ENCODE peak calls at places on chromosomes 1 and 21, in seven cellular contexts. J is fibroblast of lung; K is AG09309; O is cardiac fibroblast; A is GM23248; N is naive thymus-derived CD4-positive, alpha-beta T cell; H is AG08396. C is an unnamed sample.

GRCh38 chr1:156152628-156153027 is 757 bp upstream of the SEMA4A start:
- DNase-seq in J (no peak), K (no peak), O (no peak), A (no peak), N (no peak), H (no peak), C (no peak)

GRCh38 chr1:76170114-76170513 is 95.6 kb downstream of the ST6GALNAC3 start:
- DNase-seq in J (no peak), K (no peak), O (no peak), A (no peak), N (no peak), H (no peak), C (no peak)

GRCh38 chr21:18608226-18608625 is 204.6 kb upstream of the TMPRSS15 start:
- DNase-seq in J (no peak), K (no peak), O (no peak), A (no peak), N (no peak), H (no peak), C (no peak)

GRCh38 chr1:93846151-93846928 is 32.7 kb downstream of the DNTTIP2 start:
- DNase-seq in J (peak), K (no peak), O (peak), A (peak), N (peak), H (peak), C (peak)

GRCh38 chr1:241591317-241591716 is 48.9 kb downstream of the CHML start:
- DNase-seq in J (peak), K (peak), O (no peak), A (peak), N (no peak), H (peak), C (peak)

GRCh38 chr21:16181024-16181423 is 451.2 kb downstream of the USP25 start:
- DNase-seq in J (peak), K (no peak), O (peak), A (no peak), N (no peak), H (no peak), C (peak)

GRCh38 chr21:15028186-15028585 is 36.6 kb downstream of the NRIP1 start:
- DNase-seq in J (no peak), K (no peak), O (no peak), A (no peak), N (no peak), H (no peak), C (no peak)

GRCh38 chr1:150575072-150575489 is 4.3 kb downstream of the MCL1 start:
- DNase-seq in J (no peak), K (no peak), O (no peak), A (peak), N (no peak), H (no peak), C (no peak)

GRCh38 chr1:160284220-160284781 is 632 bp downstream of the PEX19 start:
- DNase-seq in J (peak), K (no peak), O (peak), A (peak), N (no peak), H (peak), C (peak)

GRCh38 chr1:154485106-154485505 is 16.9 kb upstream of the TDRD10 start:
- DNase-seq in J (no peak), K (no peak), O (peak), A (no peak), N (no peak), H (no peak), C (no peak)

GRCh38 chr1:160081261-160081936 is at the start of gene KCNJ9:
- DNase-seq in J (peak), K (no peak), O (no peak), A (peak), N (no peak), H (peak), C (peak)

GRCh38 chr1:97806336-97806735 is 114.5 kb downstream of the DPYD start:
- DNase-seq in J (no peak), K (no peak), O (no peak), A (peak), N (no peak), H (no peak), C (no peak)

GRCh38 chr1:18077657-18078215 is 29.9 kb upstream of the IGSF21 start:
- DNase-seq in J (no peak), K (no peak), O (no peak), A (no peak), N (no peak), H (no peak), C (no peak)

GRCh38 chr21:43832648-43833047 is 32.4 kb upstream of the AGPAT3 start:
- DNase-seq in J (no peak), K (no peak), O (no peak), A (no peak), N (no peak), H (no peak), C (no peak)

GRCh38 chr1:9190234-9190633 is 44.3 kb upstream of the H6PD start:
- DNase-seq in J (no peak), K (no peak), O (no peak), A (no peak), N (no peak), H (no peak), C (no peak)

GRCh38 chr1:51325391-51325790 is 5.0 kb downstream of the TTC39A start:
- DNase-seq in J (no peak), K (no peak), O (no peak), A (no peak), N (no peak), H (no peak), C (no peak)

GRCh38 chr21:45261093-45261492 is 26.6 kb downstream of the POFUT2 start:
- DNase-seq in J (no peak), K (no peak), O (no peak), A (no peak), N (no peak), H (no peak), C (no peak)

GRCh38 chr1:67162954-67163353 is 3.3 kb upstream of the IL23R start:
- DNase-seq in J (peak), K (no peak), O (no peak), A (peak), N (no peak), H (no peak), C (peak)

GRCh38 chr1:77504986-77505385 is 177.5 kb downstream of the ZZZ3 start:
- DNase-seq in J (no peak), K (no peak), O (peak), A (no peak), N (no peak), H (no peak), C (no peak)

GRCh38 chr1:222631611-222632208 is 13.8 kb downstream of the MIA3 start:
- DNase-seq in J (peak), K (no peak), O (no peak), A (no peak), N (no peak), H (no peak), C (no peak)

GRCh38 chr1:244280221-244280620 is 171.5 kb downstream of the ADSS2 start:
- DNase-seq in J (no peak), K (no peak), O (peak), A (peak), N (no peak), H (no peak), C (no peak)

GRCh38 chr1:53946252-53947171 is at the start of gene LRRC42:
- DNase-seq in J (no peak), K (no peak), O (no peak), A (peak), N (no peak), H (peak), C (no peak)

GRCh38 chr21:33684923-33685560 is 42.7 kb downstream of the ITSN1 start:
- DNase-seq in J (peak), K (no peak), O (peak), A (no peak), N (no peak), H (no peak), C (peak)

GRCh38 chr1:223066415-223066814 is 76.6 kb downstream of the TLR5 start:
- DNase-seq in J (no peak), K (no peak), O (no peak), A (no peak), N (no peak), H (no peak), C (no peak)

GRCh38 chr21:43934716-43935705 is 70.0 kb downstream of the AGPAT3 start:
- DNase-seq in J (no peak), K (no peak), O (no peak), A (no peak), N (no peak), H (no peak), C (no peak)

GRCh38 chr1:16181887-16182719 is 26.2 kb upstream of the EPHA2 start:
- DNase-seq in J (peak), K (peak), O (peak), A (peak), N (no peak), H (peak), C (peak)

GRCh38 chr1:182707116-182707515 is 22.7 kb upstream of the RGS8 start:
- DNase-seq in J (no peak), K (no peak), O (peak), A (no peak), N (no peak), H (no peak), C (peak)